ENCODE peak calls at places on chromosomes 7 and 10, in seven cellular contexts. One of them, this sample, is unnamed.

GRCh38 chr7:123538189-123538714 is 3.9 kb upstream of the IQUB start:
- DNase-seq in adrenal gland: no peak
- DNase-seq in neural progenitor cell: no peak
- DNase-seq in spleen: no peak
- DNase-seq in endodermal cell: no peak
- DNase-seq in astrocyte: peak; percentile 89
- DNase-seq in OCI-LY7: no peak
- DNase-seq in this sample: no peak

GRCh38 chr10:110396284-110396651 is 91.5 kb upstream of the SMNDC1 start:
- DNase-seq in adrenal gland: no peak
- DNase-seq in neural progenitor cell: no peak
- DNase-seq in spleen: no peak
- DNase-seq in endodermal cell: no peak
- DNase-seq in astrocyte: no peak
- DNase-seq in OCI-LY7: no peak
- DNase-seq in this sample: no peak

GRCh38 chr10:78199019-78199418 is 165.4 kb downstream of the RPS24 start:
- DNase-seq in adrenal gland: no peak
- DNase-seq in neural progenitor cell: no peak
- DNase-seq in spleen: no peak
- DNase-seq in endodermal cell: no peak
- DNase-seq in astrocyte: no peak
- DNase-seq in OCI-LY7: no peak
- DNase-seq in this sample: no peak

GRCh38 chr7:27168265-27168947 is 3.1 kb upstream of the HOXA9 start:
- DNase-seq in adrenal gland: peak; percentile 19
- DNase-seq in neural progenitor cell: peak; percentile 59
- DNase-seq in spleen: peak; percentile 71
- DNase-seq in endodermal cell: peak; percentile 75
- DNase-seq in astrocyte: no peak
- DNase-seq in OCI-LY7: no peak
- DNase-seq in this sample: no peak

GRCh38 chr7:111513566-111513965 is 48.7 kb downstream of the IMMP2L start:
- DNase-seq in adrenal gland: no peak
- DNase-seq in neural progenitor cell: no peak
- DNase-seq in spleen: no peak
- DNase-seq in endodermal cell: no peak
- DNase-seq in astrocyte: no peak
- DNase-seq in OCI-LY7: no peak
- DNase-seq in this sample: no peak

GRCh38 chr7:477626-478220 is 41.9 kb downstream of the PDGFA start:
- DNase-seq in adrenal gland: peak; percentile 5
- DNase-seq in neural progenitor cell: no peak
- DNase-seq in spleen: peak; percentile 43
- DNase-seq in endodermal cell: no peak
- DNase-seq in astrocyte: no peak
- DNase-seq in OCI-LY7: no peak
- DNase-seq in this sample: no peak

GRCh38 chr10:133226251-133226808 is 3.7 kb upstream of the UTF1 start:
- DNase-seq in adrenal gland: no peak
- DNase-seq in neural progenitor cell: no peak
- DNase-seq in spleen: no peak
- DNase-seq in endodermal cell: no peak
- DNase-seq in astrocyte: no peak
- DNase-seq in OCI-LY7: no peak
- DNase-seq in this sample: no peak

GRCh38 chr7:96116173-96116572 is 205.7 kb downstream of the SLC25A13 start:
- DNase-seq in adrenal gland: no peak
- DNase-seq in neural progenitor cell: no peak
- DNase-seq in spleen: no peak
- DNase-seq in endodermal cell: no peak
- DNase-seq in astrocyte: no peak
- DNase-seq in OCI-LY7: no peak
- DNase-seq in this sample: no peak

GRCh38 chr10:48614481-48615383 is 9.9 kb upstream of the ARHGAP22 start:
- DNase-seq in adrenal gland: no peak
- DNase-seq in neural progenitor cell: no peak
- DNase-seq in spleen: no peak
- DNase-seq in endodermal cell: peak; percentile 26
- DNase-seq in astrocyte: peak; percentile 36
- DNase-seq in OCI-LY7: no peak
- DNase-seq in this sample: no peak

GRCh38 chr10:13139150-13139549 is 22.2 kb upstream of the MCM10 start:
- DNase-seq in adrenal gland: no peak
- DNase-seq in neural progenitor cell: no peak
- DNase-seq in spleen: no peak
- DNase-seq in endodermal cell: no peak
- DNase-seq in astrocyte: no peak
- DNase-seq in OCI-LY7: no peak
- DNase-seq in this sample: no peak

GRCh38 chr7:40015790-40016296 is 65.8 kb downstream of the CDK13 start:
- DNase-seq in adrenal gland: peak; percentile 33
- DNase-seq in neural progenitor cell: no peak
- DNase-seq in spleen: no peak
- DNase-seq in endodermal cell: no peak
- DNase-seq in astrocyte: peak; percentile 47
- DNase-seq in OCI-LY7: peak; percentile 7
- DNase-seq in this sample: peak; percentile 33

GRCh38 chr7:14805105-14805719 is 97.3 kb downstream of the DGKB start:
- DNase-seq in adrenal gland: no peak
- DNase-seq in neural progenitor cell: no peak
- DNase-seq in spleen: no peak
- DNase-seq in endodermal cell: no peak
- DNase-seq in astrocyte: no peak
- DNase-seq in OCI-LY7: no peak
- DNase-seq in this sample: no peak

GRCh38 chr10:18197706-18198105 is 57.5 kb downstream of the CACNB2 start:
- DNase-seq in adrenal gland: no peak
- DNase-seq in neural progenitor cell: no peak
- DNase-seq in spleen: no peak
- DNase-seq in endodermal cell: no peak
- DNase-seq in astrocyte: no peak
- DNase-seq in OCI-LY7: no peak
- DNase-seq in this sample: no peak
- H3K27ac ChIP-seq in adrenal gland: no peak overlapping the region
- H3K27ac ChIP-seq in neural progenitor cell: peak overlapping the region; percentile 72
- H3K27ac ChIP-seq in spleen: no peak overlapping the region
- H3K27ac ChIP-seq in endodermal cell: no peak overlapping the region
- H3K27ac ChIP-seq in astrocyte: no peak overlapping the region
- H3K27ac ChIP-seq in OCI-LY7: no peak overlapping the region
- H3K27ac ChIP-seq in this sample: no peak overlapping the region

DNA sequence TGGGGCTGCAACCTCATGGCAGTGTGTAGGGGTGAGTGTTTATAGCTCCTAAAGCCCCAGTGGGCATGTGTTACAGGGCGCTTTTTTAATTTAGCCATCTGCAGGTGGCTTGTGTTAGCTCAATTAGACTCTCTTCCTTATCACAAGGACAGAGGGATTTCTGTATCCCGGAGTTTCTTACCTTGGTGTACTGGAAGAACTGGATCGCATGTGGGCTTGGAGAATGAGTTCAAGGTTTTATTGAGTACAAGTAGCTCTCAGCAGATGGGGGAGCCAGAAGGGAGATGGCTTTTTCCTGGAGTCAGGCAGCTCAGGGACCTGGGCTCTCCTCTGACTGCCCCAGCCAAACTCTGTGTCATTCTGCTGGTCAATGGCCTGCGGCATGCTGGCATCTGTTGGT is 153.5 kb upstream of the C7orf33 start:
- DNase-seq in adrenal gland: no peak
- DNase-seq in neural progenitor cell: no peak
- DNase-seq in spleen: no peak
- DNase-seq in endodermal cell: no peak
- DNase-seq in astrocyte: no peak
- DNase-seq in OCI-LY7: no peak
- DNase-seq in this sample: no peak
- H3K4me3 ChIP-seq in adrenal gland: no peak overlapping the region
- H3K4me3 ChIP-seq in neural progenitor cell: no peak overlapping the region
- H3K4me3 ChIP-seq in spleen: no peak overlapping the region
- H3K4me3 ChIP-seq in endodermal cell: no peak overlapping the region
- H3K4me3 ChIP-seq in astrocyte: no peak overlapping the region
- H3K4me3 ChIP-seq in OCI-LY7: no peak overlapping the region
- H3K4me3 ChIP-seq in this sample: no peak overlapping the region

GRCh38 chr7:116707289-116707688 is 35.3 kb downstream of the MET start:
- DNase-seq in adrenal gland: no peak
- DNase-seq in neural progenitor cell: no peak
- DNase-seq in spleen: no peak
- DNase-seq in endodermal cell: no peak
- DNase-seq in astrocyte: no peak
- DNase-seq in OCI-LY7: no peak
- DNase-seq in this sample: no peak

GRCh38 chr7:116708248-116708647 is 36.3 kb downstream of the MET start:
- DNase-seq in adrenal gland: no peak
- DNase-seq in neural progenitor cell: no peak
- DNase-seq in spleen: no peak
- DNase-seq in endodermal cell: no peak
- DNase-seq in astrocyte: peak; percentile 69
- DNase-seq in OCI-LY7: no peak
- DNase-seq in this sample: no peak

GRCh38 chr7:116706668-116707126 is 34.7 kb downstream of the MET start:
- DNase-seq in adrenal gland: no peak
- DNase-seq in neural progenitor cell: no peak
- DNase-seq in spleen: no peak
- DNase-seq in endodermal cell: no peak
- DNase-seq in astrocyte: peak; percentile 63
- DNase-seq in OCI-LY7: no peak
- DNase-seq in this sample: peak; percentile 81

GRCh38 chr7:116704650-116705049 is 32.7 kb downstream of the MET start:
- DNase-seq in adrenal gland: no peak
- DNase-seq in neural progenitor cell: no peak
- DNase-seq in spleen: no peak
- DNase-seq in endodermal cell: no peak
- DNase-seq in astrocyte: no peak
- DNase-seq in OCI-LY7: no peak
- DNase-seq in this sample: no peak

GRCh38 chr7:116705419-116705818 is 33.4 kb downstream of the MET start:
- DNase-seq in adrenal gland: no peak
- DNase-seq in neural progenitor cell: no peak
- DNase-seq in spleen: no peak
- DNase-seq in endodermal cell: no peak
- DNase-seq in astrocyte: no peak
- DNase-seq in OCI-LY7: no peak
- DNase-seq in this sample: no peak
- H3K27ac ChIP-seq in adrenal gland: no peak overlapping the region
- H3K27ac ChIP-seq in neural progenitor cell: no peak overlapping the region
- H3K27ac ChIP-seq in spleen: no peak overlapping the region
- H3K27ac ChIP-seq in endodermal cell: no peak overlapping the region
- H3K27ac ChIP-seq in astrocyte: no peak overlapping the region
- H3K27ac ChIP-seq in OCI-LY7: no peak overlapping the region
- H3K27ac ChIP-seq in this sample: no peak overlapping the region

GRCh38 chr7:22730921-22731654 is 4.1 kb downstream of the IL6 start:
- DNase-seq in adrenal gland: peak; percentile 23
- DNase-seq in neural progenitor cell: no peak
- DNase-seq in spleen: no peak
- DNase-seq in endodermal cell: no peak
- DNase-seq in astrocyte: peak; percentile 80
- DNase-seq in OCI-LY7: no peak
- DNase-seq in this sample: no peak
- H3K4me3 ChIP-seq in adrenal gland: no peak overlapping the region
- H3K4me3 ChIP-seq in neural progenitor cell: no peak overlapping the region
- H3K4me3 ChIP-seq in spleen: no peak overlapping the region
- H3K4me3 ChIP-seq in endodermal cell: no peak overlapping the region
- H3K4me3 ChIP-seq in astrocyte: peak overlapping the region; percentile 7
- H3K4me3 ChIP-seq in OCI-LY7: no peak overlapping the region
- H3K4me3 ChIP-seq in this sample: no peak overlapping the region

GRCh38 chr7:157281221-157281998 is 55.4 kb upstream of the DNAJB6 start:
- DNase-seq in adrenal gland: no peak
- DNase-seq in neural progenitor cell: no peak
- DNase-seq in spleen: peak; percentile 69
- DNase-seq in endodermal cell: no peak
- DNase-seq in astrocyte: no peak
- DNase-seq in OCI-LY7: no peak
- DNase-seq in this sample: no peak
- H3K27ac ChIP-seq in adrenal gland: no peak overlapping the region
- H3K27ac ChIP-seq in neural progenitor cell: no peak overlapping the region
- H3K27ac ChIP-seq in spleen: no peak overlapping the region
- H3K27ac ChIP-seq in endodermal cell: no peak overlapping the region
- H3K27ac ChIP-seq in astrocyte: no peak overlapping the region
- H3K27ac ChIP-seq in OCI-LY7: no peak overlapping the region
- H3K27ac ChIP-seq in this sample: no peak overlapping the region

GRCh38 chr10:70494536-70494935 is 16.0 kb downstream of the PALD1 start:
- DNase-seq in adrenal gland: no peak
- DNase-seq in neural progenitor cell: no peak
- DNase-seq in spleen: no peak
- DNase-seq in endodermal cell: no peak
- DNase-seq in astrocyte: no peak
- DNase-seq in OCI-LY7: no peak
- DNase-seq in this sample: no peak
- H3K4me3 ChIP-seq in adrenal gland: no peak overlapping the region
- H3K4me3 ChIP-seq in neural progenitor cell: no peak overlapping the region
- H3K4me3 ChIP-seq in spleen: no peak overlapping the region
- H3K4me3 ChIP-seq in endodermal cell: no peak overlapping the region
- H3K4me3 ChIP-seq in astrocyte: no peak overlapping the region
- H3K4me3 ChIP-seq in OCI-LY7: peak overlapping the region; percentile 64
- H3K4me3 ChIP-seq in this sample: no peak overlapping the region

DNA sequence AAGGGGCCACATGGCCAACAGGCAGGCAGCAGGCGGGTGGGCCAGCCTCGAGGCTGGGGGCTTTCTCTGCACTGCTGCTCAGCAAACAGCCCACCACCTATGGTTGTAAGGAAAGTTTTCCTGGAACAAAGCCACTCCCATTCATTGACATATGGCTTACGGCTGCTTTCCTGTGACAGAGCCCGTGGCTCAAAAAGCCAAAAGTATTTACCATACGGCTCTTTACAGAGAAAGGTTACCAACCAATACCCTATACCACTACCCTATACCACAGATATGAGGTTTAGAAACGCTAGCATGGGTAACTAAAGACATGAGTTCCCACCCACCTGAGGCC is 152.7 kb downstream of the MAD1L1 start:
- DNase-seq in adrenal gland: no peak
- DNase-seq in neural progenitor cell: no peak
- DNase-seq in spleen: no peak
- DNase-seq in endodermal cell: no peak
- DNase-seq in astrocyte: no peak
- DNase-seq in OCI-LY7: no peak
- DNase-seq in this sample: no peak
- H3K27ac ChIP-seq in adrenal gland: no peak overlapping the region
- H3K27ac ChIP-seq in neural progenitor cell: no peak overlapping the region
- H3K27ac ChIP-seq in spleen: no peak overlapping the region
- H3K27ac ChIP-seq in endodermal cell: peak overlapping the region; percentile 10
- H3K27ac ChIP-seq in astrocyte: no peak overlapping the region
- H3K27ac ChIP-seq in OCI-LY7: no peak overlapping the region
- H3K27ac ChIP-seq in this sample: no peak overlapping the region

GRCh38 chr7:4882169-4882741 is 1.3 kb downstream of the RADIL start:
- DNase-seq in adrenal gland: peak; percentile 49
- DNase-seq in neural progenitor cell: peak; percentile 68
- DNase-seq in spleen: no peak
- DNase-seq in endodermal cell: peak; percentile 85
- DNase-seq in astrocyte: peak; percentile 41
- DNase-seq in OCI-LY7: no peak
- DNase-seq in this sample: no peak
- H3K4me3 ChIP-seq in adrenal gland: no peak overlapping the region
- H3K4me3 ChIP-seq in neural progenitor cell: peak overlapping the region; percentile 74
- H3K4me3 ChIP-seq in spleen: peak overlapping the region; percentile 47
- H3K4me3 ChIP-seq in endodermal cell: peak overlapping the region; percentile 88
- H3K4me3 ChIP-seq in astrocyte: peak overlapping the region; percentile 56
- H3K4me3 ChIP-seq in OCI-LY7: no peak overlapping the region
- H3K4me3 ChIP-seq in this sample: no peak overlapping the region